ENCODE peak calls at places on chromosomes 1 and 21, in four cellular contexts. D is activated CD4-positive, alpha-beta T cell treated with anti-CD3 and anti-CD28 coated beads, Interleukin-2, amount 10 ng/mL, durations not matched to agents 7 days and 5 days; U is sciatic nerve; W is heart left ventricle. H is an unnamed sample.

GRCh38 chr1:160116277-160117147 is 953 bp downstream of the ATP1A2 start:
- DNase-seq in D (no peak), U (no peak), W (no peak), H (no peak)

GRCh38 chr1:228214921-228215662 is 7.2 kb downstream of the OBSCN start:
- DNase-seq in D (no peak), U (no peak), W (no peak), H (no peak)

GRCh38 chr1:240282061-240282830 is 190.6 kb downstream of the FMN2 start:
- DNase-seq in D (no peak), U (no peak), W (no peak), H (no peak)

GRCh38 chr1:232380556-232380955 is 249.4 kb downstream of the SIPA1L2 start:
- DNase-seq in D (no peak), U (no peak), W (no peak), H (no peak)

GRCh38 chr1:227767401-227768396 is 32.5 kb downstream of the SNAP47 start:
- DNase-seq in D (no peak), U (no peak), W (no peak), H (no peak)

GRCh38 chr1:7403265-7404045 is 367.6 kb upstream of the VAMP3 start:
- DNase-seq in D (no peak), U (no peak), W (no peak), H (no peak)

GRCh38 chr1:31218705-31219104 is 21.0 kb downstream of the NKAIN1 start:
- DNase-seq in D (no peak), U (no peak), W (no peak), H (no peak)

GRCh38 chr1:22287946-22288520 is 145.1 kb upstream of the WNT4 start:
- DNase-seq in D (no peak), U (peak; percentile 41), W (no peak), H (no peak)

GRCh38 chr1:205565799-205566198 is 61.3 kb downstream of the CDK18 start:
- DNase-seq in D (no peak), U (no peak), W (no peak), H (no peak)

GRCh38 chr1:73943270-73943669 is 254.7 kb downstream of the LRRIQ3 start:
- DNase-seq in D (no peak), U (no peak), W (no peak), H (no peak)

GRCh38 chr1:45945426-45945825 is 142.0 kb downstream of the MAST2 start:
- DNase-seq in D (no peak), U (no peak), W (no peak), H (no peak)

GRCh38 chr1:25692560-25692959 is 76.0 kb downstream of the MAN1C1 start:
- DNase-seq in D (peak; percentile 21), U (peak; percentile 34), W (no peak), H (no peak)

GRCh38 chr1:72140222-72140621 is 142.1 kb downstream of the NEGR1 start:
- DNase-seq in D (no peak), U (no peak), W (no peak), H (no peak)

GRCh38 chr21:27511241-27511640 is 544.4 kb upstream of the ADAMTS5 start:
- DNase-seq in D (no peak), U (no peak), W (no peak), H (no peak)

GRCh38 chr1:24727490-24728214 is 17.6 kb upstream of the CLIC4 start:
- DNase-seq in D (no peak), U (no peak), W (peak; percentile 83), H (peak; percentile 42)

GRCh38 chr1:221987860-221988520 is 246.1 kb upstream of the DUSP10 start:
- DNase-seq in D (no peak), U (no peak), W (no peak), H (no peak)

GRCh38 chr1:36743286-36744005 is 260.7 kb upstream of the CSF3R start:
- DNase-seq in D (no peak), U (peak; percentile 23), W (no peak), H (no peak)

GRCh38 chr1:101136739-101137138 is 100.1 kb upstream of the S1PR1 start:
- DNase-seq in D (peak; percentile 57), U (no peak), W (no peak), H (no peak)

GRCh38 chr21:43193651-43194302 is 25.0 kb downstream of the CRYAA start:
- DNase-seq in D (no peak), U (peak; percentile 62), W (peak; percentile 64), H (no peak)

GRCh38 chr1:20720631-20721051 is 2.8 kb upstream of the KIF17 start:
- DNase-seq in D (no peak), U (peak; percentile 38), W (no peak), H (no peak)

GRCh38 chr21:29465528-29465927 is 166.8 kb downstream of the BACH1 start:
- DNase-seq in D (no peak), U (no peak), W (no peak), H (no peak)

GRCh38 chr1:54047384-54048315 is 5.4 kb downstream of the TMEM59 start:
- DNase-seq in D (no peak), U (no peak), W (no peak), H (no peak)

GRCh38 chr1:159010398-159010797 is 691 bp downstream of the IFI16 start:
- DNase-seq in D (no peak), U (no peak), W (no peak), H (no peak)

GRCh38 chr1:149936992-149937705 is 470 bp upstream of the MTMR11 start:
- DNase-seq in D (no peak), U (no peak), W (no peak), H (no peak)

H was measured in SIG-M5.